ENCODE peak calls at places on chromosomes 16 and 17, in eight cellular contexts. U is pancreas; O is uterus; W is stomach; S is astrocyte; T is heart right ventricle; X is BJ; F is effector memory CD4-positive, alpha-beta T cell. B is an unnamed sample.

GRCh38 chr16:54342966-54343365 is 56.4 kb upstream of the IRX3 start:
- DNase-seq in T (no peak), X (no peak), S (no peak), O (no peak), W (no peak), F (no peak), U (no peak), B (no peak)

GRCh38 chr16:87206646-87207451 is 110.3 kb downstream of the C16orf95 start:
- DNase-seq in S (peak; percentile 81), U (no peak), O (no peak), X (no peak), F (no peak), T (no peak), W (no peak), B (peak; percentile 45)

GRCh38 chr17:31433091-31433790 is 41.8 kb downstream of the RAB11FIP4 start:
- DNase-seq in F (peak; percentile 36), O (no peak), T (no peak), S (no peak), X (no peak), W (no peak), U (no peak), B (no peak)

GRCh38 chr16:50861926-50862325 is 120.0 kb downstream of the CYLD start:
- DNase-seq in O (no peak), W (no peak), U (no peak), T (no peak), X (no peak), F (no peak), S (peak; percentile 86), B (no peak)

GRCh38 chr17:6454495-6455320 is 10.5 kb downstream of the PIMREG start:
- DNase-seq in X (no peak), F (no peak), W (no peak), O (no peak), S (no peak), U (no peak), T (no peak), B (no peak)

GRCh38 chr17:57744195-57745170 is 616 bp downstream of the CCDC182 start:
- DNase-seq in U (no peak), O (no peak), W (no peak), X (no peak), T (no peak), F (no peak), S (no peak), B (no peak)

GRCh38 chr17:34579017-34579946 is at the start of gene TMEM132E:
- DNase-seq in O (peak; percentile 30), F (no peak), X (no peak), W (peak; percentile 37), U (peak; percentile 70), T (peak; percentile 29), S (peak; percentile 6), B (no peak)

GRCh38 chr16:56481468-56482112 is 30.2 kb downstream of the OGFOD1 start:
- DNase-seq in O (no peak), T (no peak), F (no peak), W (no peak), X (no peak), U (no peak), S (peak; percentile 23), B (no peak)

GRCh38 chr16:19757762-19758595 is 39.9 kb downstream of the IQCK start:
- DNase-seq in S (no peak), U (no peak), T (no peak), F (no peak), O (no peak), X (no peak), W (no peak), B (no peak)

GRCh38 chr17:4199818-4200402 is 56.9 kb downstream of the CYB5D2 start:
- DNase-seq in O (no peak), W (no peak), F (peak; percentile 14), U (no peak), T (no peak), X (no peak), S (no peak), B (peak; percentile 8)

GRCh38 chr17:40615295-40615988 is 32.2 kb downstream of the SMARCE1 start:
- DNase-seq in F (no peak), T (no peak), X (no peak), S (peak; percentile 22), U (peak; percentile 67), W (peak; percentile 57), O (peak; percentile 47), B (peak; percentile 23)

GRCh38 chr17:80108321-80108971 is 7.1 kb downstream of the GAA start:
- DNase-seq in T (no peak), F (no peak), X (no peak), U (peak; percentile 69), S (no peak), O (no peak), W (no peak), B (no peak)

GRCh38 chr17:79066963-79067362 is 7.7 kb upstream of the ENGASE start:
- DNase-seq in F (no peak), T (no peak), S (no peak), U (no peak), O (no peak), X (no peak), W (no peak), B (no peak)

GRCh38 chr16:3474136-3474779 is 21.0 kb downstream of the C16orf90 start:
- DNase-seq in T (no peak), U (no peak), W (peak; percentile 33), O (no peak), F (no peak), S (no peak), X (no peak), B (no peak)

GRCh38 chr17:52721932-52722331 is 563.4 kb upstream of the CA10 start:
- DNase-seq in S (no peak), O (no peak), U (no peak), W (no peak), T (no peak), F (no peak), X (no peak), B (no peak)

GRCh38 chr17:37182786-37183185 is 193.0 kb upstream of the C17orf78 start:
- DNase-seq in U (no peak), S (peak; percentile 37), W (no peak), X (no peak), F (no peak), T (no peak), O (no peak), B (no peak)

GRCh38 chr17:676060-676745 is 38.4 kb downstream of the VPS53 start:
- DNase-seq in W (no peak), S (peak; percentile 88), O (no peak), U (no peak), X (no peak), T (no peak), F (no peak), B (peak; percentile 34)

GRCh38 chr17:66018786-66019185 is 173.1 kb downstream of the CEP112 start:
- DNase-seq in S (no peak), U (no peak), O (no peak), X (no peak), T (no peak), W (no peak), F (no peak), B (no peak)

GRCh38 chr16:590875-591200 is 972 bp downstream of the RAB40C start:
- DNase-seq in X (no peak), W (no peak), T (no peak), U (no peak), O (no peak), F (no peak), S (no peak), B (no peak)

GRCh38 chr17:45313927-45314760 is 2.7 kb downstream of the MAP3K14 start:
- DNase-seq in W (no peak), X (no peak), F (no peak), O (no peak), S (no peak), T (no peak), U (no peak), B (no peak)

GRCh38 chr16:55294947-55295346 is 29.1 kb upstream of the IRX6 start:
- DNase-seq in S (peak; percentile 10), U (no peak), O (no peak), X (no peak), W (no peak), T (peak; percentile 43), F (no peak), B (peak; percentile 92)

GRCh38 chr17:62713096-62713870 is 85.8 kb downstream of the MRC2 start:
- DNase-seq in O (no peak), T (no peak), W (no peak), S (no peak), U (peak; percentile 12), X (no peak), F (no peak), B (no peak)

GRCh38 chr17:62712011-62712615 is 84.6 kb downstream of the MRC2 start:
- DNase-seq in O (no peak), U (peak; percentile 25), X (no peak), S (no peak), F (no peak), T (no peak), W (no peak), B (no peak)

GRCh38 chr17:62716834-62717588 is 89.5 kb downstream of the MRC2 start:
- DNase-seq in F (no peak), X (no peak), T (no peak), S (no peak), W (no peak), O (no peak), U (peak; percentile 38), B (no peak)

GRCh38 chr17:62715882-62716390 is 88.5 kb downstream of the MRC2 start:
- DNase-seq in F (no peak), S (no peak), W (no peak), O (no peak), U (peak; percentile 21), X (no peak), T (no peak), B (no peak)

GRCh38 chr17:62714016-62714777 is 86.7 kb downstream of the MRC2 start:
- DNase-seq in S (peak; percentile 69), X (no peak), W (no peak), T (no peak), F (no peak), U (peak; percentile 13), O (no peak), B (peak; percentile 58)
- H3K4me3 ChIP-seq in S (no peak overlapping the region), X (no peak overlapping the region), W (no peak overlapping the region), T (no peak overlapping the region), F (no peak overlapping the region), U (no peak overlapping the region), O (no peak overlapping the region), B (no peak overlapping the region)

GRCh38 chr17:50354776-50355175 is 8.8 kb downstream of the XYLT2 start:
- DNase-seq in T (no peak), W (peak; percentile 48), X (no peak), U (peak; percentile 80), F (no peak), S (no peak), O (no peak), B (no peak)
- H3K36me3 ChIP-seq in T (peaks cover 75% of the 10 kb centered on the region), W (peaks cover 82% of the 10 kb centered on the region), X (peaks cover 52% of the 10 kb centered on the region), U (no peaks in the 10 kb centered on the region), F (peaks cover 56% of the 10 kb centered on the region), S (peaks cover 13% of the 10 kb centered on the region), O (no peaks in the 10 kb centered on the region), B (peaks cover 74% of the 10 kb centered on the region)

DNA sequence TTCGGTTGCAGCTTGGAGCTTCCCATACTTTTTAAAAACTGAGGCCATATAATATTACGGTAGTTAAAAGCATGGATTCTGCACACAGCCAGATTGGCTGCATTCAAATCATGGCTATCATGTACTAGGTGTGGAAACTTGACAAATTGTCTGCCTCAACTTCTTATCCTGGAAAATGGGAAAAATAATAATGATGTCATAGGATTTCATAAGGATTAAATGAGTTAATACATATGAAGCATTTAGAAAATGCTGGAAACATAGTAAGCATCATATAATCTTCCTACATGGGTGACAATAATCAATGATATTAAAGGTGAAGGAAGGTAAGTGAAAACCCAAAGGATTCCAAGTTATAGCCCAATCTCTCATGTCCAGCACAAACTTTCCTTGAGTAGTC is 588.5 kb upstream of the HSBP1 start:
- DNase-seq in F (no peak), S (no peak), O (no peak), X (no peak), W (no peak), T (no peak), U (no peak), B (no peak)
- H3K4me3 ChIP-seq in F (no peak overlapping the region), S (no peak overlapping the region), O (no peak overlapping the region), X (no peak overlapping the region), W (no peak overlapping the region), T (no peak overlapping the region), U (no peak overlapping the region), B (no peak overlapping the region)

GRCh38 chr17:81708739-81709185 is 3.3 kb upstream of the SLC25A10 start:
- DNase-seq in U (no peak), X (no peak), F (no peak), T (no peak), W (no peak), S (no peak), O (no peak), B (no peak)
- H3K36me3 ChIP-seq in U (no peaks in the 10 kb centered on the region), X (peaks cover 23% of the 10 kb centered on the region), F (peaks cover 23% of the 10 kb centered on the region), T (peaks cover 41% of the 10 kb centered on the region), W (peaks cover 31% of the 10 kb centered on the region), S (peaks cover 5% of the 10 kb centered on the region), O (no peaks in the 10 kb centered on the region), B (peaks cover 53% of the 10 kb centered on the region)

B was measured in MG63.